ENCODE peak calls at places on chromosomes 2 and 18, in six cellular contexts. One of them, this sample, is unnamed. For H3K4me1 and H3K27me3, the result is how much of the 10 kb centered on the place peaks cover.

GRCh38 chr2:178328037-178328436 is 122.9 kb downstream of the PRKRA start:
- DNase-seq in Panc1: no peak
- DNase-seq in lower lobe of right lung: no peak
- DNase-seq in pancreas: no peak
- DNase-seq in BE2C: no peak
- DNase-seq in IMR-90: peak
- DNase-seq in this sample: peak

GRCh38 chr2:7670905-7671304 is 753.7 kb downstream of the RNF144A start:
- DNase-seq in pancreas: no peak
- DNase-seq in lower lobe of right lung: no peak
- DNase-seq in Panc1: no peak
- DNase-seq in BE2C: no peak
- DNase-seq in IMR-90: no peak
- DNase-seq in this sample: no peak

GRCh38 chr2:164314148-164314547 is 307.1 kb downstream of the GRB14 start:
- DNase-seq in IMR-90: no peak
- DNase-seq in BE2C: no peak
- DNase-seq in pancreas: no peak
- DNase-seq in Panc1: no peak
- DNase-seq in lower lobe of right lung: no peak
- DNase-seq in this sample: peak

GRCh38 chr18:43277164-43277600 is at the start of gene SYT4:
- DNase-seq in lower lobe of right lung: no peak
- DNase-seq in BE2C: peak
- DNase-seq in IMR-90: peak
- DNase-seq in Panc1: no peak
- DNase-seq in pancreas: peak
- DNase-seq in this sample: peak

GRCh38 chr2:233063269-233063975 is 3.3 kb downstream of the INPP5D start:
- DNase-seq in IMR-90: no peak
- DNase-seq in BE2C: no peak
- DNase-seq in Panc1: no peak
- DNase-seq in pancreas: no peak
- DNase-seq in lower lobe of right lung: no peak
- DNase-seq in this sample: no peak

GRCh38 chr2:145851730-145852129 is 1331.8 kb upstream of the ZEB2 start:
- DNase-seq in BE2C: no peak
- DNase-seq in Panc1: no peak
- DNase-seq in lower lobe of right lung: no peak
- DNase-seq in IMR-90: no peak
- DNase-seq in pancreas: no peak
- DNase-seq in this sample: peak

GRCh38 chr2:151490276-151490675 is 80.6 kb downstream of the RIF1 start:
- DNase-seq in BE2C: no peak
- DNase-seq in IMR-90: no peak
- DNase-seq in lower lobe of right lung: no peak
- DNase-seq in Panc1: no peak
- DNase-seq in pancreas: no peak
- DNase-seq in this sample: no peak

GRCh38 chr2:219350938-219351280 is 18.4 kb upstream of the RESP18 start:
- DNase-seq in IMR-90: peak
- DNase-seq in BE2C: no peak
- DNase-seq in Panc1: no peak
- DNase-seq in pancreas: no peak
- DNase-seq in lower lobe of right lung: no peak
- DNase-seq in this sample: peak

DNA sequence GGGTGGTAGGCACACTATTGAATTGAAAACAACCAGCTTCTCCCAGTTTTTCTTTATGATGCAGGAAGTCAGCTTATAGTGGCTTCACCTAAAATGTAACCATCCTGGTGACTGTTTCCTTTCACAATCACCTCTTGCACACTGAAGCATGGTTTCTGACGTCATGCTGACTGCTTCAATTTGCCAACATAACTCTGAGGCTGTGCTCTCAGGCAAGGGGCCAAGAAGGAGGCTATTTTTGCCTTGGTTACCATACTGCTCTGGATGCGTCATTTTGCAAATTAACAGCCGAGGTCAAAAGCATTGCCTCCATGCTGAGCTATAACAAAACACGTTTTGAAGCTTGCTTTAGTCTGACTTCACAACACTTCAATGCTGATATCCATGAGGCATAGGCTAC is 397.8 kb downstream of the METTL4 start:
- DNase-seq in Panc1: no peak
- DNase-seq in lower lobe of right lung: no peak
- DNase-seq in pancreas: no peak
- DNase-seq in IMR-90: peak
- DNase-seq in BE2C: no peak
- DNase-seq in this sample: peak
- H3K4me3 ChIP-seq in Panc1: no peak
- H3K4me3 ChIP-seq in lower lobe of right lung: no peak
- H3K4me3 ChIP-seq in pancreas: no peak
- H3K4me3 ChIP-seq in IMR-90: no peak
- H3K4me3 ChIP-seq in BE2C: no peak
- H3K4me3 ChIP-seq in this sample: no peak

DNA sequence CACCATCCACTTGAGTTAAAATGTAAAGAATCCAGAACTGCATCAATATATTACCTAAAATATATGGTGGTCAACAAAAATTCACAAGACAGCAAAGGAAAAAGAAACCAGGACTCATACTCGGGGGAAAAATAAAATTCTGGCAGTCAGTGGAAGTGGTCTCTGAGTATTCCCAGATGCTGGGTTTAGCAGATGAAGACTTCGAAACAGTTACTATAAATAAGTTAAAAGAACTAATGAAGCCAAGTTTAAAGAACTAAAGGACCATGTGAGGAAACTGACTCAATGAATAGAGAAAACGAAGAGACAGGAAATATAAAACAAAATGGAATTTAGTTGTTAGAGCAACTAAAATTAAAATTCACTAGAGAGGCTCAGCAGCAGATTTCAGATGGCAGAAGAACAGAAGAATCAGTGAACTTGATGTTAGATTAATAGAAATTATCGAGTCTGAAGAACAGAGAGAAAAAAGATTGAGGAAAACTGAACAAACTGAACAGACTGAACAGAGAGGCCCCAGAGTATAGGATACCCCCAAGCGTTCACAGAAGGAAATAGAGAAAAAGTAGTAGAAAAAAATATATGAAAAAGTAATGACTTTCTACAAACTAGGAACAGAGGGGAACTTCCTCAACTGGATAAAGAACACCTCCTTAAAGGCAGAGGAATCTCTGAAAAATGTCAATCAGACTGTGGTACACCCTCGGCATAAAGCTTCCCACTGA is 27.9 kb downstream of the MGAT4A start:
- DNase-seq in Panc1: no peak
- DNase-seq in BE2C: no peak
- DNase-seq in IMR-90: no peak
- DNase-seq in lower lobe of right lung: no peak
- DNase-seq in pancreas: no peak
- DNase-seq in this sample: no peak
- H3K4me1 ChIP-seq in Panc1: under half
- H3K4me1 ChIP-seq in BE2C: under half
- H3K4me1 ChIP-seq in IMR-90: under half
- H3K4me1 ChIP-seq in lower lobe of right lung: half or more
- H3K4me1 ChIP-seq in pancreas: under half
- H3K4me1 ChIP-seq in this sample: under half

DNA sequence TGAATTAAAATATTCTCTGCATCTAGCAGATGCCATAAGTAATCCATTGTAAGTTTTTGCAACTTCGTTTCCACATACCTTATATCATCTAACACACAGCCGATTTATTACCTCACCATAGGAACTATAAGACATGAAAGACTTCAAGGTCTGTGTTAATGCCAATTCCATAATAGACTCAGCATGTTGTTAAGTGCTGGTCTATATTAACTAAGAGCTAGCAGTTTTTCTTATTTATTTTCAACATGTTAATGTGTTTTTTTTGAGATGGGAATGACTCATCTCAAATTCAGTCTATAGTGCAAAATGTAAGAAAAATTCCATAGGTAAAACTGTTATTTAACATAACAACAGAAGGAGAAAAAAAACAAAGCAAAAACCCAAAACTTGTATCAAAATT is 243.9 kb upstream of the GULP1 start:
- DNase-seq in Panc1: no peak
- DNase-seq in lower lobe of right lung: no peak
- DNase-seq in IMR-90: no peak
- DNase-seq in BE2C: no peak
- DNase-seq in pancreas: no peak
- DNase-seq in this sample: no peak
- H3K27me3 ChIP-seq in Panc1: under half
- H3K27me3 ChIP-seq in lower lobe of right lung: under half
- H3K27me3 ChIP-seq in IMR-90: under half
- H3K27me3 ChIP-seq in BE2C: under half
- H3K27me3 ChIP-seq in pancreas: under half
- H3K27me3 ChIP-seq in this sample: under half

GRCh38 chr18:44635546-44635945 is 45.1 kb upstream of the SETBP1 start:
- DNase-seq in pancreas: no peak
- DNase-seq in Panc1: no peak
- DNase-seq in lower lobe of right lung: no peak
- DNase-seq in BE2C: no peak
- DNase-seq in IMR-90: no peak
- DNase-seq in this sample: peak

GRCh38 chr18:44636241-44636640 is 44.4 kb upstream of the SETBP1 start:
- DNase-seq in BE2C: no peak
- DNase-seq in Panc1: no peak
- DNase-seq in lower lobe of right lung: no peak
- DNase-seq in pancreas: no peak
- DNase-seq in IMR-90: no peak
- DNase-seq in this sample: no peak

GRCh38 chr18:44638811-44639210 is 41.9 kb upstream of the SETBP1 start:
- DNase-seq in pancreas: no peak
- DNase-seq in BE2C: no peak
- DNase-seq in Panc1: no peak
- DNase-seq in lower lobe of right lung: no peak
- DNase-seq in IMR-90: no peak
- DNase-seq in this sample: no peak

GRCh38 chr18:44637210-44638051 is 43.3 kb upstream of the SETBP1 start:
- DNase-seq in IMR-90: no peak
- DNase-seq in Panc1: no peak
- DNase-seq in BE2C: no peak
- DNase-seq in lower lobe of right lung: no peak
- DNase-seq in pancreas: no peak
- DNase-seq in this sample: peak

DNA sequence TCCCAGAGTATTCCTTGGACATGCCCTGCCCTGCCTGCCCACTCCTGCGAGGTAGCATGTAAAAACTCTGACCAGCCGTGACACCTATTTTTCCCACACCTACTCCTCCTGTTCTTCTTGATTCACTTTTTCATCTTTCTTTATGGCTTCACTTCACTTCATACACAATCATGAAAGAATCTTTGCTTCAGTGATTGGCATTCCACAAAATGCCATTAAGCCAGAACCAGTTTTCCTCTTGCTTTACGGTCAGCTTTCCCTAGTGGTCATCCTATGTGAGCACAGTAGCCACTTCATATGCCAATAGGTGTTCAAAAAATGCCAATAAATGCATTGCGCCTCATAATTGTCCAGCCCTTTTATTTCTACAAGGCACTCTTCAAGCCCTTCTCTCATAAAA is 42.5 kb upstream of the SETBP1 start:
- DNase-seq in IMR-90: no peak
- DNase-seq in pancreas: no peak
- DNase-seq in BE2C: no peak
- DNase-seq in lower lobe of right lung: no peak
- DNase-seq in Panc1: no peak
- DNase-seq in this sample: no peak
- H3K4me3 ChIP-seq in IMR-90: no peak
- H3K4me3 ChIP-seq in pancreas: no peak
- H3K4me3 ChIP-seq in BE2C: no peak
- H3K4me3 ChIP-seq in lower lobe of right lung: no peak
- H3K4me3 ChIP-seq in Panc1: no peak
- H3K4me3 ChIP-seq in this sample: no peak

GRCh38 chr2:46302005-46302696 is 4.9 kb downstream of the EPAS1 start:
- DNase-seq in lower lobe of right lung: no peak
- DNase-seq in pancreas: no peak
- DNase-seq in Panc1: no peak
- DNase-seq in BE2C: no peak
- DNase-seq in IMR-90: no peak
- DNase-seq in this sample: no peak

GRCh38 chr2:46304635-46305034 is 7.4 kb downstream of the EPAS1 start:
- DNase-seq in lower lobe of right lung: no peak
- DNase-seq in pancreas: no peak
- DNase-seq in IMR-90: no peak
- DNase-seq in Panc1: no peak
- DNase-seq in BE2C: no peak
- DNase-seq in this sample: no peak

GRCh38 chr2:46303822-46304221 is 6.6 kb downstream of the EPAS1 start:
- DNase-seq in BE2C: no peak
- DNase-seq in pancreas: no peak
- DNase-seq in IMR-90: no peak
- DNase-seq in Panc1: no peak
- DNase-seq in lower lobe of right lung: no peak
- DNase-seq in this sample: no peak

GRCh38 chr2:46305177-46305576 is 8.0 kb downstream of the EPAS1 start:
- DNase-seq in lower lobe of right lung: no peak
- DNase-seq in BE2C: no peak
- DNase-seq in IMR-90: no peak
- DNase-seq in Panc1: no peak
- DNase-seq in pancreas: no peak
- DNase-seq in this sample: no peak

GRCh38 chr2:46303233-46303632 is 6.0 kb downstream of the EPAS1 start:
- DNase-seq in IMR-90: no peak
- DNase-seq in lower lobe of right lung: no peak
- DNase-seq in BE2C: no peak
- DNase-seq in pancreas: no peak
- DNase-seq in Panc1: no peak
- DNase-seq in this sample: no peak
- H3K4me1 ChIP-seq in IMR-90: under half
- H3K4me1 ChIP-seq in lower lobe of right lung: half or more
- H3K4me1 ChIP-seq in BE2C: under half
- H3K4me1 ChIP-seq in pancreas: under half
- H3K4me1 ChIP-seq in Panc1: half or more
- H3K4me1 ChIP-seq in this sample: under half